ENCODE peak calls at places on chromosome 5, in nine cellular contexts. One of them, this sample, is unnamed.

GRCh38 chr5:168260353-168261211 is 30.9 kb upstream of the WWC1 start:
- DNase-seq in adrenal gland: no peak
- DNase-seq in transverse colon: peak; percentile 20
- DNase-seq in fibroblast of lung: no peak
- DNase-seq in heart left ventricle: no peak
- DNase-seq in SJSA1: no peak
- DNase-seq in psoas muscle: no peak
- DNase-seq in keratinocyte: no peak
- DNase-seq in A549: no peak
- DNase-seq in this sample: no peak

GRCh38 chr5:178869577-178869976 is 9.8 kb downstream of the ZNF354B start:
- DNase-seq in adrenal gland: no peak
- DNase-seq in transverse colon: no peak
- DNase-seq in fibroblast of lung: no peak
- DNase-seq in heart left ventricle: no peak
- DNase-seq in SJSA1: no peak
- DNase-seq in psoas muscle: no peak
- DNase-seq in keratinocyte: no peak
- DNase-seq in A549: no peak
- DNase-seq in this sample: no peak

GRCh38 chr5:114055810-114056476 is 305.9 kb upstream of the KCNN2 start:
- DNase-seq in adrenal gland: no peak
- DNase-seq in transverse colon: no peak
- DNase-seq in fibroblast of lung: peak; percentile 2
- DNase-seq in heart left ventricle: peak; percentile 66
- DNase-seq in SJSA1: no peak
- DNase-seq in psoas muscle: no peak
- DNase-seq in keratinocyte: no peak
- DNase-seq in A549: no peak
- DNase-seq in this sample: peak; percentile 6

GRCh38 chr5:139494832-139495231 is 12.3 kb upstream of the STING1 start:
- DNase-seq in adrenal gland: no peak
- DNase-seq in transverse colon: no peak
- DNase-seq in fibroblast of lung: peak; percentile 61
- DNase-seq in heart left ventricle: no peak
- DNase-seq in SJSA1: no peak
- DNase-seq in psoas muscle: no peak
- DNase-seq in keratinocyte: no peak
- DNase-seq in A549: no peak
- DNase-seq in this sample: no peak

GRCh38 chr5:34915856-34916192 is 313 bp downstream of the BRIX1 start:
- DNase-seq in adrenal gland: no peak
- DNase-seq in transverse colon: no peak
- DNase-seq in fibroblast of lung: peak; percentile 8
- DNase-seq in heart left ventricle: no peak
- DNase-seq in SJSA1: no peak
- DNase-seq in psoas muscle: no peak
- DNase-seq in keratinocyte: no peak
- DNase-seq in A549: peak; percentile 13
- DNase-seq in this sample: no peak

GRCh38 chr5:89034588-89034987 is 151.6 kb upstream of the MEF2C start:
- DNase-seq in adrenal gland: no peak
- DNase-seq in transverse colon: no peak
- DNase-seq in fibroblast of lung: peak; percentile 35
- DNase-seq in heart left ventricle: no peak
- DNase-seq in SJSA1: peak; percentile 74
- DNase-seq in psoas muscle: no peak
- DNase-seq in keratinocyte: no peak
- DNase-seq in A549: no peak
- DNase-seq in this sample: no peak

GRCh38 chr5:58043607-58043945 is 416.3 kb downstream of the PLK2 start:
- DNase-seq in adrenal gland: no peak
- DNase-seq in transverse colon: no peak
- DNase-seq in fibroblast of lung: no peak
- DNase-seq in heart left ventricle: no peak
- DNase-seq in SJSA1: no peak
- DNase-seq in psoas muscle: no peak
- DNase-seq in keratinocyte: no peak
- DNase-seq in A549: no peak
- DNase-seq in this sample: no peak

GRCh38 chr5:131423056-131423455 is 159.2 kb downstream of the CDC42SE2 start:
- DNase-seq in adrenal gland: no peak
- DNase-seq in transverse colon: no peak
- DNase-seq in fibroblast of lung: peak; percentile 19
- DNase-seq in heart left ventricle: no peak
- DNase-seq in SJSA1: no peak
- DNase-seq in psoas muscle: no peak
- DNase-seq in keratinocyte: no peak
- DNase-seq in A549: peak; percentile 13
- DNase-seq in this sample: no peak

GRCh38 chr5:87361536-87362213 is 51.1 kb downstream of the CCNH start:
- DNase-seq in adrenal gland: no peak
- DNase-seq in transverse colon: no peak
- DNase-seq in fibroblast of lung: no peak
- DNase-seq in heart left ventricle: no peak
- DNase-seq in SJSA1: no peak
- DNase-seq in psoas muscle: no peak
- DNase-seq in keratinocyte: no peak
- DNase-seq in A549: no peak
- DNase-seq in this sample: no peak

GRCh38 chr5:56003179-56003578 is 8.4 kb upstream of the IL6ST start:
- DNase-seq in adrenal gland: peak; percentile 59
- DNase-seq in transverse colon: peak; percentile 75
- DNase-seq in fibroblast of lung: peak; percentile 56
- DNase-seq in heart left ventricle: no peak
- DNase-seq in SJSA1: no peak
- DNase-seq in psoas muscle: peak; percentile 41
- DNase-seq in keratinocyte: no peak
- DNase-seq in A549: peak; percentile 84
- DNase-seq in this sample: no peak

GRCh38 chr5:180313677-180314076 is 21.8 kb upstream of the MAPK9 start:
- DNase-seq in adrenal gland: no peak
- DNase-seq in transverse colon: no peak
- DNase-seq in fibroblast of lung: no peak
- DNase-seq in heart left ventricle: no peak
- DNase-seq in SJSA1: no peak
- DNase-seq in psoas muscle: no peak
- DNase-seq in keratinocyte: no peak
- DNase-seq in A549: no peak
- DNase-seq in this sample: no peak

GRCh38 chr5:55188656-55189380 is 15.8 kb upstream of the CDC20B start:
- DNase-seq in adrenal gland: no peak
- DNase-seq in transverse colon: no peak
- DNase-seq in fibroblast of lung: no peak
- DNase-seq in heart left ventricle: no peak
- DNase-seq in SJSA1: no peak
- DNase-seq in psoas muscle: no peak
- DNase-seq in keratinocyte: no peak
- DNase-seq in A549: no peak
- DNase-seq in this sample: no peak

GRCh38 chr5:84197542-84197941 is 187.1 kb downstream of the EDIL3 start:
- DNase-seq in adrenal gland: no peak
- DNase-seq in transverse colon: no peak
- DNase-seq in fibroblast of lung: no peak
- DNase-seq in heart left ventricle: no peak
- DNase-seq in SJSA1: no peak
- DNase-seq in psoas muscle: no peak
- DNase-seq in keratinocyte: no peak
- DNase-seq in A549: no peak
- DNase-seq in this sample: no peak

GRCh38 chr5:158921441-158922262 is 178.1 kb downstream of the EBF1 start:
- DNase-seq in adrenal gland: no peak
- DNase-seq in transverse colon: no peak
- DNase-seq in fibroblast of lung: no peak
- DNase-seq in heart left ventricle: no peak
- DNase-seq in SJSA1: no peak
- DNase-seq in psoas muscle: no peak
- DNase-seq in keratinocyte: no peak
- DNase-seq in A549: no peak
- DNase-seq in this sample: no peak

GRCh38 chr5:61322738-61323429 is 9.2 kb upstream of the ZSWIM6 start:
- DNase-seq in adrenal gland: no peak
- DNase-seq in transverse colon: peak; percentile 74
- DNase-seq in fibroblast of lung: peak; percentile 60
- DNase-seq in heart left ventricle: no peak
- DNase-seq in SJSA1: no peak
- DNase-seq in psoas muscle: no peak
- DNase-seq in keratinocyte: no peak
- DNase-seq in A549: no peak
- DNase-seq in this sample: peak; percentile 35

GRCh38 chr5:36691241-36691640 is 84.8 kb downstream of the SLC1A3 start:
- DNase-seq in adrenal gland: no peak
- DNase-seq in transverse colon: no peak
- DNase-seq in fibroblast of lung: no peak
- DNase-seq in heart left ventricle: no peak
- DNase-seq in SJSA1: no peak
- DNase-seq in psoas muscle: no peak
- DNase-seq in keratinocyte: no peak
- DNase-seq in A549: no peak
- DNase-seq in this sample: no peak

GRCh38 chr5:107801061-107801460 is 130.3 kb upstream of the EFNA5 start:
- DNase-seq in adrenal gland: no peak
- DNase-seq in transverse colon: no peak
- DNase-seq in fibroblast of lung: no peak
- DNase-seq in heart left ventricle: no peak
- DNase-seq in SJSA1: no peak
- DNase-seq in psoas muscle: no peak
- DNase-seq in keratinocyte: no peak
- DNase-seq in A549: no peak
- DNase-seq in this sample: no peak

GRCh38 chr5:76737846-76738245 is 21.9 kb downstream of the F2R start:
- DNase-seq in adrenal gland: no peak
- DNase-seq in transverse colon: no peak
- DNase-seq in fibroblast of lung: no peak
- DNase-seq in heart left ventricle: no peak
- DNase-seq in SJSA1: no peak
- DNase-seq in psoas muscle: no peak
- DNase-seq in keratinocyte: no peak
- DNase-seq in A549: no peak
- DNase-seq in this sample: no peak

GRCh38 chr5:87825583-87825982 is 412.9 kb upstream of the CCNH start:
- DNase-seq in adrenal gland: no peak
- DNase-seq in transverse colon: no peak
- DNase-seq in fibroblast of lung: no peak
- DNase-seq in heart left ventricle: no peak
- DNase-seq in SJSA1: no peak
- DNase-seq in psoas muscle: no peak
- DNase-seq in keratinocyte: no peak
- DNase-seq in A549: no peak
- DNase-seq in this sample: no peak

GRCh38 chr5:58201922-58202648 is 257.8 kb downstream of the PLK2 start:
- DNase-seq in adrenal gland: no peak
- DNase-seq in transverse colon: no peak
- DNase-seq in fibroblast of lung: peak; percentile 81
- DNase-seq in heart left ventricle: no peak
- DNase-seq in SJSA1: no peak
- DNase-seq in psoas muscle: no peak
- DNase-seq in keratinocyte: no peak
- DNase-seq in A549: no peak
- DNase-seq in this sample: no peak

GRCh38 chr5:96855041-96855872 is 21.0 kb upstream of the ERAP2 start:
- DNase-seq in adrenal gland: no peak
- DNase-seq in transverse colon: peak; percentile 77
- DNase-seq in fibroblast of lung: peak; percentile 80
- DNase-seq in heart left ventricle: no peak
- DNase-seq in SJSA1: no peak
- DNase-seq in psoas muscle: no peak
- DNase-seq in keratinocyte: no peak
- DNase-seq in A549: no peak
- DNase-seq in this sample: no peak

GRCh38 chr5:108168915-108169314 is 213.0 kb downstream of the FBXL17 start:
- DNase-seq in adrenal gland: no peak
- DNase-seq in transverse colon: no peak
- DNase-seq in fibroblast of lung: no peak
- DNase-seq in heart left ventricle: no peak
- DNase-seq in SJSA1: no peak
- DNase-seq in psoas muscle: no peak
- DNase-seq in keratinocyte: no peak
- DNase-seq in A549: no peak
- DNase-seq in this sample: no peak

GRCh38 chr5:3594514-3595101 is 1.0 kb upstream of the IRX1 start:
- DNase-seq in adrenal gland: no peak
- DNase-seq in transverse colon: no peak
- DNase-seq in fibroblast of lung: peak; percentile 62
- DNase-seq in heart left ventricle: no peak
- DNase-seq in SJSA1: no peak
- DNase-seq in psoas muscle: no peak
- DNase-seq in keratinocyte: no peak
- DNase-seq in A549: no peak
- DNase-seq in this sample: no peak
- H3K4me3 ChIP-seq in adrenal gland: no peak overlapping the region
- H3K4me3 ChIP-seq in transverse colon: no peak overlapping the region
- H3K4me3 ChIP-seq in fibroblast of lung: no peak overlapping the region
- H3K4me3 ChIP-seq in heart left ventricle: peak overlapping the region; percentile 43
- H3K4me3 ChIP-seq in SJSA1: no peak overlapping the region
- H3K4me3 ChIP-seq in psoas muscle: peak overlapping the region; percentile 38
- H3K4me3 ChIP-seq in keratinocyte: peak overlapping the region; percentile 7
- H3K4me3 ChIP-seq in A549: no peak overlapping the region
- H3K4me3 ChIP-seq in this sample: peak overlapping the region; percentile 4

GRCh38 chr5:163408311-163408923 is 29.0 kb upstream of the CCNG1 start:
- DNase-seq in adrenal gland: peak; percentile 70
- DNase-seq in transverse colon: peak; percentile 69
- DNase-seq in fibroblast of lung: peak; percentile 48
- DNase-seq in heart left ventricle: peak; percentile 61
- DNase-seq in SJSA1: peak; percentile 57
- DNase-seq in psoas muscle: peak; percentile 41
- DNase-seq in keratinocyte: no peak
- DNase-seq in A549: peak; percentile 50
- DNase-seq in this sample: peak; percentile 48
- H3K27ac ChIP-seq in adrenal gland: no peak overlapping the region
- H3K27ac ChIP-seq in transverse colon: no peak overlapping the region
- H3K27ac ChIP-seq in fibroblast of lung: no peak overlapping the region
- H3K27ac ChIP-seq in heart left ventricle: no peak overlapping the region
- H3K27ac ChIP-seq in SJSA1: no peak overlapping the region
- H3K27ac ChIP-seq in psoas muscle: no peak overlapping the region
- H3K27ac ChIP-seq in keratinocyte: no peak overlapping the region
- H3K27ac ChIP-seq in A549: no peak overlapping the region
- H3K27ac ChIP-seq in this sample: no peak overlapping the region

DNA sequence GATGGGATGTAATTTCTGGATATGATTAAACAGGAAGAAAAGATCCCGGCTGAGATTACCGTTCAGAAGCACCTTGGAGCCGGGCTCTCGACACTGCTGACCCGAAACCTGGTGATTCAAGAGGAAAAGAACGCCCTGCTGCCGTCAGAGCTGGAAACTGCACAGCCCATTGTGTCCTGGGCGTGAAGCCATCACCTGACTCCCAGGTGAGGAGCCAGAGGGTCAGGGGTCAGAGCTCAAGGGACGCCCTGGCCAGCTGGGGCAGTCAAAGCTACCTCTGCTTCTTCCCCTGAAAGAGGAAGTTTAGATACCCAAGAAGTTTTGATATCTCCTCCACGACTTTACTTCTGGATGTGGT is 17.8 kb upstream of the SLC12A7 start:
- DNase-seq in adrenal gland: no peak
- DNase-seq in transverse colon: peak; percentile 74
- DNase-seq in fibroblast of lung: no peak
- DNase-seq in heart left ventricle: no peak
- DNase-seq in SJSA1: no peak
- DNase-seq in psoas muscle: no peak
- DNase-seq in keratinocyte: no peak
- DNase-seq in A549: no peak
- DNase-seq in this sample: peak; percentile 83
- H3K4me1 ChIP-seq in adrenal gland: no peaks in the 10 kb centered on the region
- H3K4me1 ChIP-seq in transverse colon: peaks cover 52% of the 10 kb centered on the region
- H3K4me1 ChIP-seq in fibroblast of lung: no peaks in the 10 kb centered on the region
- H3K4me1 ChIP-seq in heart left ventricle: peaks cover 39% of the 10 kb centered on the region
- H3K4me1 ChIP-seq in SJSA1: no peaks in the 10 kb centered on the region
- H3K4me1 ChIP-seq in psoas muscle: peaks cover 9% of the 10 kb centered on the region
- H3K4me1 ChIP-seq in keratinocyte: peaks cover 2% of the 10 kb centered on the region
- H3K4me1 ChIP-seq in A549: no peaks in the 10 kb centered on the region
- H3K4me1 ChIP-seq in this sample: peaks cover 38% of the 10 kb centered on the region

GRCh38 chr5:111447822-111448221 is 64.5 kb downstream of the STARD4 start:
- DNase-seq in adrenal gland: no peak
- DNase-seq in transverse colon: no peak
- DNase-seq in fibroblast of lung: no peak
- DNase-seq in heart left ventricle: no peak
- DNase-seq in SJSA1: no peak
- DNase-seq in psoas muscle: no peak
- DNase-seq in keratinocyte: no peak
- DNase-seq in A549: no peak
- DNase-seq in this sample: no peak
- H3K4me3 ChIP-seq in adrenal gland: no peak overlapping the region
- H3K4me3 ChIP-seq in transverse colon: no peak overlapping the region
- H3K4me3 ChIP-seq in fibroblast of lung: no peak overlapping the region
- H3K4me3 ChIP-seq in heart left ventricle: no peak overlapping the region
- H3K4me3 ChIP-seq in SJSA1: no peak overlapping the region
- H3K4me3 ChIP-seq in psoas muscle: no peak overlapping the region
- H3K4me3 ChIP-seq in keratinocyte: no peak overlapping the region
- H3K4me3 ChIP-seq in A549: no peak overlapping the region
- H3K4me3 ChIP-seq in this sample: no peak overlapping the region

This sample was measured in thyroid gland.